ENCODE peak calls at places on chromosomes 12 and 14, in ten cellular contexts. B is H9; I is lower lobe of right lung; W is pancreas; P is heart right ventricle; F is upper lobe of right lung; M is CD8-positive, alpha-beta T cell; Q is Peyer's patch; L is thyroid gland; N is HepG2. H is an unnamed sample.

GRCh38 chr12:50619610-50619958 is 114.8 kb downstream of the DIP2B start:
- DNase-seq in B (no peak), I (no peak), W (no peak), P (no peak), F (no peak), M (no peak), Q (no peak), L (no peak), N (no peak), H (no peak)

GRCh38 chr14:60760209-60760608 is 25.6 kb downstream of the MNAT1 start:
- DNase-seq in B (no peak), I (no peak), W (no peak), P (no peak), F (no peak), M (no peak), Q (no peak), L (no peak), N (no peak), H (no peak)

GRCh38 chr14:30193791-30194407 is 266.3 kb upstream of the PRKD1 start:
- DNase-seq in B (no peak), I (no peak), W (no peak), P (no peak), F (no peak), M (no peak), Q (no peak), L (no peak), N (no peak), H (no peak)

GRCh38 chr14:84298738-84299137 is 1231.2 kb upstream of the FLRT2 start:
- DNase-seq in B (no peak), I (no peak), W (no peak), P (no peak), F (no peak), M (no peak), Q (no peak), L (no peak), N (no peak), H (no peak)

GRCh38 chr14:52918486-52918885 is 32.4 kb downstream of the FERMT2 start:
- DNase-seq in B (no peak), I (no peak), W (no peak), P (no peak), F (no peak), M (no peak), Q (no peak), L (no peak), N (no peak), H (no peak)

GRCh38 chr12:32248594-32249140 is 142.0 kb downstream of the BICD1 start:
- DNase-seq in B (no peak), I (no peak), W (no peak), P (no peak), F (no peak), M (no peak), Q (no peak), L (no peak), N (no peak), H (no peak)

GRCh38 chr12:102483466-102483865 is 3.1 kb upstream of the IGF1 start:
- DNase-seq in B (no peak), I (no peak), W (no peak), P (no peak), F (no peak), M (no peak), Q (no peak), L (no peak), N (no peak), H (no peak)

GRCh38 chr14:98665019-98665418 is 607.0 kb downstream of the BCL11B start:
- DNase-seq in B (no peak), I (no peak), W (no peak), P (no peak), F (no peak), M (no peak), Q (no peak), L (no peak), N (no peak), H (no peak)

GRCh38 chr12:64475518-64475917 is 23.6 kb downstream of the TBK1 start:
- DNase-seq in B (no peak), I (no peak), W (no peak), P (no peak), F (no peak), M (no peak), Q (no peak), L (no peak), N (no peak), H (no peak)

GRCh38 chr12:6039894-6040601 is 84.4 kb downstream of the VWF start:
- DNase-seq in B (peak; percentile 84), I (no peak), W (no peak), P (peak; percentile 67), F (no peak), M (no peak), Q (no peak), L (peak; percentile 46), N (peak; percentile 51), H (peak; percentile 65)

GRCh38 chr14:89493406-89493805 is 76.4 kb upstream of the FOXN3 start:
- DNase-seq in B (no peak), I (no peak), W (no peak), P (no peak), F (no peak), M (no peak), Q (no peak), L (no peak), N (peak; percentile 16), H (no peak)

GRCh38 chr12:110171636-110172035 is 47.5 kb downstream of the IFT81 start:
- DNase-seq in B (no peak), I (no peak), W (no peak), P (no peak), F (no peak), M (no peak), Q (no peak), L (no peak), N (no peak), H (no peak)

GRCh38 chr12:78898416-78898815 is 33.8 kb downstream of the SYT1 start:
- DNase-seq in B (no peak), I (no peak), W (peak; percentile 18), P (peak; percentile 43), F (no peak), M (no peak), Q (no peak), L (peak; percentile 58), N (no peak), H (no peak)

GRCh38 chr12:75954076-75954475 is 77.5 kb downstream of the PHLDA1 start:
- DNase-seq in B (no peak), I (no peak), W (no peak), P (no peak), F (no peak), M (no peak), Q (no peak), L (peak; percentile 32), N (peak; percentile 82), H (no peak)

GRCh38 chr12:63930971-63931370 is 86.5 kb downstream of the SRGAP1 start:
- DNase-seq in B (no peak), I (no peak), W (no peak), P (no peak), F (no peak), M (no peak), Q (no peak), L (no peak), N (no peak), H (no peak)

GRCh38 chr12:67541625-67541991 is 106.9 kb upstream of the DYRK2 start:
- DNase-seq in B (no peak), I (no peak), W (no peak), P (no peak), F (no peak), M (no peak), Q (no peak), L (peak; percentile 82), N (no peak), H (peak; percentile 59)

GRCh38 chr12:53476769-53477209 is 22.5 kb downstream of the MAP3K12 start:
- DNase-seq in B (no peak), I (no peak), W (no peak), P (no peak), F (no peak), M (no peak), Q (no peak), L (no peak), N (no peak), H (no peak)

GRCh38 chr14:36449903-36450302 is 70.1 kb downstream of the NKX2-1 start:
- DNase-seq in B (no peak), I (no peak), W (no peak), P (no peak), F (no peak), M (no peak), Q (no peak), L (no peak), N (no peak), H (no peak)

GRCh38 chr14:33906968-33907367 is 43.9 kb downstream of the EGLN3 start:
- DNase-seq in B (no peak), I (no peak), W (no peak), P (no peak), F (no peak), M (no peak), Q (no peak), L (no peak), N (no peak), H (no peak)

GRCh38 chr14:28116716-28117115 is 649.9 kb upstream of the FOXG1 start:
- DNase-seq in B (no peak), I (no peak), W (no peak), P (no peak), F (no peak), M (no peak), Q (no peak), L (no peak), N (no peak), H (peak; percentile 15)
- TF ChIP-seq CTCF in B (no peak), I (no peak), W (no peak), P (no peak), F (no peak), M (no peak), Q (no peak), L (no peak), N (no peak), H (peak; percentile 30)

DNA sequence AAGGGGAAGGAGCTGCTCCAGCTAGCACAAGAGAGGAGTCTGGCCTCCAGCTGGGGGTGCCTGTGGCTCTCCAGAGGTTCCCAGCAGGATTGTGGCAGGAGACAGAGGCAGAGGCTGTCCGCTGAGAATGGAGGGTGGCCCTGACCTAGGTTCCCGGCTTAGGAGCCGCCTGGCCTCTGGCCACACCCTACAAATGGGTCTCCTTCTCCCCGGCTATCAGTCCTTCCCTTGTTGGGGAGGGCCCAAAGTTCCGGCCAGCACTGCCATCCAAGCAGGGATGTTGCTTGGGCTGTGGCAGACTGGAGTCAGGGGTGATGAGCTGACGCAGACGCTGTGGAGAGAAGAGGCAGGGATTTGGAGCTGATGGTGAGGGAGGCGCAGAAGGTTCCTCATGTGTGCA is 23.1 kb downstream of the SLC6A12 start:
- DNase-seq in B (no peak), I (peak; percentile 30), W (peak; percentile 51), P (no peak), F (no peak), M (no peak), Q (no peak), L (no peak), N (no peak), H (no peak)
- H3K27me3 ChIP-seq in B (peaks cover 4% of the 10 kb centered on the region), I (peaks cover 8% of the 10 kb centered on the region), W (no peaks in the 10 kb centered on the region), P (no peaks in the 10 kb centered on the region), F (peaks cover 12% of the 10 kb centered on the region), M (no peaks in the 10 kb centered on the region), Q (no peaks in the 10 kb centered on the region), L (no peaks in the 10 kb centered on the region), N (peaks cover 3% of the 10 kb centered on the region), H (no peaks in the 10 kb centered on the region)

GRCh38 chr12:34395056-34396005 is 373.0 kb downstream of the ALG10 start:
- DNase-seq in B (peak; percentile 8), I (peak; percentile 23), W (peak; percentile 26), P (peak; percentile 1), F (peak; percentile 32), M (no peak), Q (peak; percentile 34), L (no peak), N (no peak), H (no peak)
- H3K9me3 ChIP-seq in B (peaks cover 98% of the 10 kb centered on the region), I (peaks cover 11% of the 10 kb centered on the region), W (no peaks in the 10 kb centered on the region), P (peaks cover 98% of the 10 kb centered on the region), F (peaks cover 8% of the 10 kb centered on the region), M (no peaks in the 10 kb centered on the region), Q (peaks cover 31% of the 10 kb centered on the region), L (no peaks in the 10 kb centered on the region), N (no peaks in the 10 kb centered on the region), H (peaks cover 2% of the 10 kb centered on the region)

GRCh38 chr12:130838951-130839769 is at the start of gene STX2:
- DNase-seq in B (peak; percentile 93), I (peak; percentile 88), W (peak; percentile 94), P (peak; percentile 82), F (peak; percentile 93), M (peak; percentile 82), Q (peak; percentile 92), L (peak; percentile 86), N (peak; percentile 80), H (peak; percentile 81)
- TF ChIP-seq CTCF in B (peak; percentile 17), I (peak; percentile 20), W (no peak), P (peak; percentile 39), F (peak; percentile 35), M (peak; percentile 25), Q (peak; percentile 18), L (peak; percentile 24), N (peak; percentile 81), H (peak; percentile 56)